ENCODE peak calls at places on chromosome 5, in five cellular contexts. Q, J, W, C and U are unnamed samples.

GRCh38 chr5:151183451-151184245 is 26.1 kb upstream of the ANXA6 start:
- DNase-seq in Q (no peak), J (no peak), W (no peak), C (no peak), U (no peak)

GRCh38 chr5:102312586-102312985 is 16.5 kb upstream of the SLCO4C1 start:
- DNase-seq in Q (no peak), J (no peak), W (no peak), C (no peak), U (no peak)

GRCh38 chr5:124859027-124859426 is 112.6 kb upstream of the ZNF608 start:
- DNase-seq in Q (no peak), J (peak), W (no peak), C (no peak), U (no peak)

GRCh38 chr5:82045526-82046267 is 73.9 kb downstream of the ATG10 start:
- DNase-seq in Q (no peak), J (no peak), W (no peak), C (no peak), U (no peak)

GRCh38 chr5:109168151-109168550 is 241.6 kb downstream of the PJA2 start:
- DNase-seq in Q (no peak), J (no peak), W (no peak), C (no peak), U (no peak)

GRCh38 chr5:170442381-170442780 is 53.2 kb upstream of the KCNMB1 start:
- DNase-seq in Q (no peak), J (no peak), W (no peak), C (no peak), U (no peak)

GRCh38 chr5:142684508-142685031 is 1.3 kb downstream of the FGF1 start:
- DNase-seq in Q (no peak), J (no peak), W (no peak), C (no peak), U (no peak)

GRCh38 chr5:138752341-138752950 is 779 bp upstream of the CTNNA1 start:
- DNase-seq in Q (peak), J (no peak), W (no peak), C (no peak), U (no peak)

GRCh38 chr5:38339446-38339845 is 81.1 kb downstream of the EGFLAM start:
- DNase-seq in Q (no peak), J (no peak), W (no peak), C (no peak), U (no peak)

GRCh38 chr5:116038817-116039216 is 6.5 kb downstream of the ARL14EPL start:
- DNase-seq in Q (no peak), J (no peak), W (no peak), C (no peak), U (no peak)

GRCh38 chr5:58156354-58156753 is 303.5 kb downstream of the PLK2 start:
- DNase-seq in Q (peak), J (no peak), W (no peak), C (no peak), U (no peak)

GRCh38 chr5:5650949-5651348 is 228.5 kb downstream of the ICE1 start:
- DNase-seq in Q (no peak), J (no peak), W (no peak), C (no peak), U (no peak)

GRCh38 chr5:60842859-60843692 is 993 bp downstream of the ELOVL7 start:
- DNase-seq in Q (peak), J (no peak), W (peak), C (no peak), U (no peak)

GRCh38 chr5:170302729-170303501 is 5.3 kb upstream of the LCP2 start:
- DNase-seq in Q (no peak), J (peak), W (no peak), C (peak), U (no peak)

GRCh38 chr5:446864-447263 is 3.9 kb downstream of the EXOC3 start:
- DNase-seq in Q (peak), J (peak), W (peak), C (no peak), U (no peak)